ENCODE peak calls at places on chromosomes 3 and 15, in five cellular contexts. A is astrocyte of the spinal cord, L is AG09319, Z is dorsolateral prefrontal cortex, F is fibroblast of mammary gland. S is an unnamed sample.
A peak's percentile ranks its signal among the peaks of the same experiment; 100 is the strongest.

GRCh38 chr3:48695113-48695753 is 9.5 kb upstream of the NCKIPSD start:
- DNase-seq in A (peak; percentile 76), L (no peak), Z (no peak), F (peak; percentile 87), S (no peak)

GRCh38 chr15:38474155-38474757 is 20.3 kb downstream of the FAM98B start:
- DNase-seq in A (peak; percentile 61), L (peak; percentile 50), Z (no peak), F (peak; percentile 65), S (no peak)

GRCh38 chr3:14431556-14431927 is 29.1 kb downstream of the SLC6A6 start:
- DNase-seq in A (no peak), L (no peak), Z (no peak), F (no peak), S (no peak)

GRCh38 chr3:101216710-101217457 is 103.5 kb downstream of the IMPG2 start:
- DNase-seq in A (peak; percentile 29), L (no peak), Z (no peak), F (peak; percentile 80), S (no peak)

GRCh38 chr15:64146041-64146440 is 5.5 kb upstream of the SNX22 start:
- DNase-seq in A (no peak), L (no peak), Z (no peak), F (no peak), S (no peak)

GRCh38 chr3:59609967-59610366 is 560.1 kb upstream of the CFAP20DC start:
- DNase-seq in A (no peak), L (no peak), Z (no peak), F (peak; percentile 68), S (no peak)

GRCh38 chr3:189664311-189664710 is 33.1 kb downstream of the TP63 start:
- DNase-seq in A (peak; percentile 94), L (peak; percentile 85), Z (no peak), F (peak; percentile 96), S (no peak)

GRCh38 chr15:58049520-58050227 is 15.8 kb downstream of the ALDH1A2 start:
- DNase-seq in A (no peak), L (no peak), Z (no peak), F (no peak), S (no peak)

GRCh38 chr15:95760508-95760907 is 570.0 kb upstream of the NR2F2 start:
- DNase-seq in A (no peak), L (no peak), Z (no peak), F (peak; percentile 21), S (no peak)
- TF ChIP-seq CTCF in A (no peak), L (peak; percentile 7), Z (no peak), F (no peak), S (no peak)

DNA sequence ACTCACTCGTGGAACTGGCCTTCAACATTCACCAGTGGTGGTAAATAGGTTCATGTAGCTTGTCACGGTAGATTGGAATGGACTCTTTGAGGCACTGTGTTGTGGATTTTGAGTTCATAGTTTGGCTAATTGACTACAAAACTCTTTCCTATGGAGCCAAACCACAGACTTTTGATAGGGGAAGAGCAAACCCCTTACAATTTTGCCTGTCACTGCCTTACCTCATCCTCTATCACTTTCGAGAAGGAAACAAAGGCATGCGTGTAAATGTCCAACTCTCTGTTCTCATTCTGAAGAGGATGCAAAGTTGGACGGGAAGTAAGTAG is 521.0 kb upstream of the MDFIC2 start:
- DNase-seq in A (no peak), L (no peak), Z (no peak), F (no peak), S (no peak)
- TF ChIP-seq CTCF in A (no peak), L (no peak), Z (no peak), F (no peak), S (no peak)

DNA sequence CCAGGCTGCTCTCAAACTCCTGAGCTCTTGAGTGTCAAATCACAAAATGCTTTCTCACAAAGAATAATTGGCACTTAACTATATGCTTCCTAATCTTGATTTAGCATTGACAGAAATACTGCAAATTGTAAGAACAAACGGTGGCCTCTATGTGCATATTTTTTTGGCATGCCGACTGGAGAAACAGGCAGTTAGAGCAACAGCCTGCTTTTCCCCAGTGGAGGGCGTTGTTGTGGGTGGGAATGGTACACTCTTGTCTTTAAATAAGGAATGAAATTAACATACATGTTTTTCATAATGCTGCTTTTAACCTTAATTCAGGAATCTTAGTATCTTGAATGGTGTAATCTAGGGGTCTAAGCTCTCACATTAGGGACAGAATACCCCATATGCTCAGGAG is 31.1 kb upstream of the SV2B start:
- DNase-seq in A (no peak), L (no peak), Z (no peak), F (no peak), S (no peak)
- TF ChIP-seq CTCF in A (no peak), L (no peak), Z (no peak), F (peak; percentile 9), S (no peak)

GRCh38 chr3:15858547-15859506 is 61.0 kb upstream of the ANKRD28 start:
- DNase-seq in A (no peak), L (no peak), Z (no peak), F (peak; percentile 7), S (peak; percentile 59)
- TF ChIP-seq CTCF in A (no peak), L (no peak), Z (no peak), F (no peak), S (no peak)

DNA sequence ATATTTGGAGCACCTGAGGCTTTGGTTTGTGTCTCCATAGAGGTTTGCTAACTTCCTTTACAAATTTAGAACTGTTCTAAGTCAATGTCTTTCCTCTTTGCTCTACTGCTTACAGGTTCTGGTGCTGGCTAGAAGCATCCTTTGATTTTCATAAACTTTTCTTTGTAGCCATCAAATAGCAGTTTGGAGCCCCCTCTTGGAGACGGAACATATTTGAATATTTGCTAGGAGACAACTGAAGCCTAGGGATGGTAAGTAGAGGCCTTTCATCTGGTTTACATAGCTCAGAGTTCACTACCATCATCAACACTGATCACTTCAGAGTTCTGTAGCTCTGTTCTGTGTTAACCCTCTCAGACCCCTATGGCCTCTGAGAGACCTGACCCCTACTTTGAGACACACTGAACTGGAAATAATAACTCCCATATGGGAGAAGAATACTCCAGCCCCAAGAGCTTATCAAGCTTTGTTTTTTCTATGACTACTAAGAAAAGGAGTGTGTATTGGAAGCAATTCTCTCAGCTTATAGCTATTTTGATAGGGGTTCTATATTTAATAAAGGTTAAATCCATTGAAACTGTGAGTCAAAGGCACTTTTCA is 420.4 kb downstream of the EPHA3 start:
- DNase-seq in A (peak; percentile 8), L (no peak), Z (no peak), F (no peak), S (no peak)
- TF ChIP-seq CTCF in A (peak; percentile 2), L (no peak), Z (no peak), F (no peak), S (no peak)

GRCh38 chr3:7498722-7499121 is 637.8 kb downstream of the GRM7 start:
- DNase-seq in A (no peak), L (no peak), Z (no peak), F (no peak), S (no peak)

GRCh38 chr3:7508821-7509220 is 647.9 kb downstream of the GRM7 start:
- DNase-seq in A (peak; percentile 32), L (no peak), Z (no peak), F (no peak), S (no peak)

GRCh38 chr3:7506606-7507180 is 645.8 kb downstream of the GRM7 start:
- DNase-seq in A (no peak), L (no peak), Z (no peak), F (no peak), S (no peak)

GRCh38 chr3:7504886-7505775 is 644.2 kb downstream of the GRM7 start:
- DNase-seq in A (peak; percentile 97), L (no peak), Z (no peak), F (peak; percentile 81), S (no peak)

GRCh38 chr3:7503431-7503830 is 642.5 kb downstream of the GRM7 start:
- DNase-seq in A (no peak), L (no peak), Z (no peak), F (no peak), S (no peak)
- TF ChIP-seq CTCF in A (no peak), L (no peak), Z (no peak), F (no peak), S (no peak)

GRCh38 chr3:78140274-78140673 is 1100.4 kb downstream of the ROBO2 start:
- DNase-seq in A (peak; percentile 10), L (no peak), Z (no peak), F (no peak), S (no peak)
- TF ChIP-seq CTCF in A (peak; percentile 28), L (peak; percentile 7), Z (no peak), F (no peak), S (no peak)

S was measured in mesothelial cell of epicardium.